ENCODE peak calls at places on chromosomes 3 and 15, in nine cellular contexts. G, J, Q, I, P, K, Y, C and H are unnamed samples.

GRCh38 chr3:86921981-86922680 is 68.8 kb downstream of the VGLL3 start:
- DNase-seq in J (peak; percentile 3), K (peak; percentile 5), Q (no peak), G (no peak), Y (no peak), C (no peak), P (no peak), I (no peak), H (no peak)

GRCh38 chr3:37026851-37027250 is 33.5 kb downstream of the MLH1 start:
- DNase-seq in Q (no peak), I (no peak), G (no peak), J (no peak), Y (no peak), K (no peak), C (no peak), P (no peak), H (no peak)

GRCh38 chr15:40342421-40343313 is 1.9 kb upstream of the CCDC9B start:
- DNase-seq in I (no peak), J (no peak), G (no peak), K (peak; percentile 69), C (peak; percentile 42), P (no peak), Q (no peak), Y (no peak), H (no peak)

GRCh38 chr3:167453815-167454214 is 20.0 kb downstream of the SERPINI2 start:
- DNase-seq in G (no peak), P (no peak), Y (no peak), C (no peak), Q (no peak), I (no peak), K (no peak), J (no peak), H (no peak)

GRCh38 chr15:39587910-39588530 is 7.1 kb downstream of the THBS1 start:
- DNase-seq in G (no peak), I (no peak), K (peak; percentile 75), J (no peak), C (no peak), P (no peak), Q (no peak), Y (no peak), H (no peak)

GRCh38 chr3:132713977-132714727 is 8.1 kb downstream of the NPHP3 start:
- DNase-seq in C (no peak), P (no peak), Q (no peak), K (no peak), Y (no peak), I (no peak), G (no peak), J (no peak), H (no peak)

GRCh38 chr3:106566277-106566676 is 697.5 kb upstream of the CBLB start:
- DNase-seq in K (peak; percentile 55), Y (no peak), P (no peak), C (peak; percentile 47), G (no peak), I (no peak), Q (peak; percentile 12), J (peak; percentile 38), H (peak; percentile 56)

GRCh38 chr3:52846427-52846983 is 11.7 kb upstream of the MUSTN1 start:
- DNase-seq in P (no peak), K (no peak), Y (peak; percentile 63), Q (no peak), G (no peak), J (no peak), I (no peak), C (no peak), H (no peak)

GRCh38 chr3:159791336-159791735 is 197.3 kb upstream of the IL12A start:
- DNase-seq in Y (no peak), I (no peak), G (no peak), Q (no peak), P (no peak), J (no peak), C (no peak), K (no peak), H (no peak)

GRCh38 chr15:89333959-89334509 is 590 bp downstream of the POLG start:
- DNase-seq in Q (no peak), C (peak; percentile 39), G (no peak), P (no peak), I (no peak), K (no peak), Y (no peak), J (no peak), H (peak; percentile 42)

GRCh38 chr15:23033979-23034378 is 5.4 kb downstream of the TUBGCP5 start:
- DNase-seq in P (no peak), Y (no peak), I (no peak), C (no peak), J (no peak), Q (no peak), G (no peak), K (no peak), H (no peak)

GRCh38 chr3:126134219-126134975 is 46.0 kb downstream of the ALDH1L1 start:
- DNase-seq in I (peak; percentile 35), Y (peak; percentile 87), G (no peak), P (peak; percentile 68), J (peak; percentile 89), K (peak; percentile 48), Q (peak; percentile 46), C (peak; percentile 80), H (peak; percentile 65)

GRCh38 chr3:128009952-128010846 is 42.0 kb upstream of the SEC61A1 start:
- DNase-seq in P (no peak), J (no peak), Q (no peak), Y (no peak), C (no peak), K (no peak), G (peak; percentile 4), I (no peak), H (no peak)

GRCh38 chr15:58453931-58454793 is 22.4 kb downstream of the LIPC start:
- DNase-seq in I (peak; percentile 32), C (no peak), P (no peak), Y (no peak), J (no peak), Q (no peak), K (no peak), G (no peak), H (peak; percentile 35)

GRCh38 chr3:127692501-127693335 is 20.0 kb downstream of the ABTB1 start:
- DNase-seq in C (no peak), Y (no peak), I (no peak), P (no peak), Q (no peak), J (no peak), K (no peak), G (no peak), H (no peak)

GRCh38 chr15:75712668-75713337 is at the start of gene CSPG4:
- DNase-seq in P (peak; percentile 89), I (no peak), C (no peak), J (peak; percentile 84), Q (no peak), K (peak; percentile 40), Y (peak; percentile 78), G (no peak), H (no peak)

GRCh38 chr3:49411550-49411967 is 217 bp downstream of the RHOA start:
- DNase-seq in G (no peak), K (no peak), Y (no peak), J (peak; percentile 74), C (no peak), P (peak; percentile 36), I (peak; percentile 52), Q (peak; percentile 78), H (no peak)

GRCh38 chr15:27064080-27064479 is 93.1 kb downstream of the GABRG3 start:
- DNase-seq in Q (no peak), I (no peak), J (no peak), G (no peak), Y (no peak), C (no peak), K (no peak), P (no peak), H (no peak)

GRCh38 chr3:106811376-106811775 is 565.9 kb upstream of the CCDC54 start:
- DNase-seq in C (no peak), P (peak; percentile 10), I (no peak), Y (no peak), J (no peak), Q (no peak), K (peak; percentile 95), G (peak; percentile 68), H (no peak)

GRCh38 chr15:73564255-73564654 is 68.9 kb downstream of the NPTN start:
- DNase-seq in Q (no peak), P (no peak), C (peak; percentile 52), J (no peak), Y (no peak), I (no peak), G (no peak), K (peak; percentile 85), H (no peak)